ENCODE peak calls at places on chromosomes 16 and 17, in four cellular contexts. X is A549, N is HepG2, Q is K562. I is an unnamed sample.

GRCh38 chr17:1006054-1006453 is 9.1 kb downstream of the TIMM22 start:
- DNase-seq in X (no peak), N (no peak), Q (no peak), I (no peak)

GRCh38 chr16:30741461-30741914 is 6.7 kb upstream of the PHKG2 start:
- DNase-seq in N (peak; percentile 61), X (peak; percentile 88), Q (no peak), I (no peak)

GRCh38 chr16:50050802-50051201 is 15.0 kb upstream of the HEATR3 start:
- DNase-seq in N (no peak), X (no peak), Q (no peak), I (no peak)

GRCh38 chr16:83245061-83245460 is 562.7 kb upstream of the HSBP1 start:
- DNase-seq in N (no peak), Q (no peak), X (no peak), I (no peak)

GRCh38 chr17:68461122-68461539 is 3.8 kb upstream of the WIPI1 start:
- DNase-seq in N (no peak), X (no peak), Q (no peak), I (no peak)

GRCh38 chr16:27499659-27500055 is 50.1 kb downstream of the GTF3C1 start:
- DNase-seq in N (no peak), Q (no peak), X (no peak), I (no peak)

GRCh38 chr16:64626771-64627170 is 495.1 kb downstream of the CDH11 start:
- DNase-seq in X (no peak), N (no peak), Q (no peak), I (no peak)

GRCh38 chr16:11696266-11697012 is 28.2 kb downstream of the SNN start:
- DNase-seq in N (no peak), X (no peak), Q (no peak), I (no peak)

GRCh38 chr17:34757106-34757505 is 177.7 kb downstream of the TMEM132E start:
- DNase-seq in Q (no peak), X (no peak), N (no peak), I (no peak)

GRCh38 chr17:77425791-77426641 is 285.2 kb downstream of the SEC14L1 start:
- DNase-seq in Q (peak; percentile 83), X (peak; percentile 92), N (no peak), I (no peak)

GRCh38 chr17:32498362-32498761 is 11.6 kb downstream of the CDK5R1 start:
- DNase-seq in X (no peak), N (no peak), Q (no peak), I (peak; percentile 56)

GRCh38 chr16:80681436-80681835 is 123.0 kb downstream of the CDYL2 start:
- DNase-seq in N (no peak), Q (no peak), X (no peak), I (no peak)

GRCh38 chr16:87765776-87766484 is at the start of gene KLHDC4:
- DNase-seq in X (peak; percentile 90), N (peak; percentile 78), Q (peak; percentile 91), I (peak; percentile 88)

GRCh38 chr16:11560701-11561439 is 25.8 kb downstream of the LITAF start:
- DNase-seq in N (no peak), Q (no peak), X (no peak), I (no peak)

GRCh38 chr17:14303343-14304221 is 2.7 kb downstream of the HS3ST3B1 start:
- DNase-seq in X (no peak), N (no peak), Q (peak; percentile 10), I (peak; percentile 37)

GRCh38 chr17:72538443-72538842 is 417.6 kb downstream of the SOX9 start:
- DNase-seq in N (no peak), Q (no peak), X (no peak), I (no peak)

GRCh38 chr17:18002171-18002570 is 29.5 kb downstream of the DRC3 start:
- DNase-seq in Q (no peak), N (no peak), X (no peak), I (no peak)

GRCh38 chr16:85421338-85422123 is 191.6 kb upstream of the GSE1 start:
- DNase-seq in Q (no peak), X (no peak), N (no peak), I (peak; percentile 28)

GRCh38 chr17:1024076-1024475 is 27.1 kb downstream of the TIMM22 start:
- DNase-seq in N (no peak), Q (no peak), X (no peak), I (no peak)

GRCh38 chr17:57889892-57890856 is 40.3 kb upstream of the MRPS23 start:
- DNase-seq in X (peak; percentile 72), N (no peak), Q (no peak), I (no peak)

GRCh38 chr16:3458278-3458851 is 14.9 kb downstream of the NAA60 start:
- DNase-seq in Q (peak; percentile 39), X (peak; percentile 22), N (no peak), I (peak; percentile 35)

GRCh38 chr16:3454093-3454492 is 10.6 kb downstream of the NAA60 start:
- DNase-seq in Q (no peak), N (peak; percentile 45), X (peak; percentile 35), I (no peak)

GRCh38 chr16:3454631-3455147 is 11.2 kb downstream of the NAA60 start:
- DNase-seq in Q (no peak), N (peak; percentile 54), X (no peak), I (no peak)

GRCh38 chr16:3457434-3458252 is 14.2 kb downstream of the NAA60 start:
- DNase-seq in X (peak; percentile 92), N (peak; percentile 78), Q (peak; percentile 99), I (peak; percentile 91)

GRCh38 chr16:3456374-3456773 is 12.9 kb downstream of the NAA60 start:
- DNase-seq in N (no peak), Q (no peak), X (no peak), I (no peak)
- TF ChIP-seq HMGXB4 in N (no peak), Q (no peak), X (no peak), I (no peak)

GRCh38 chr17:78502611-78503148 is 74.5 kb downstream of the DNAH17 start:
- DNase-seq in N (no peak), X (no peak), Q (no peak), I (no peak)

GRCh38 chr17:78499715-78500540 is 77.3 kb downstream of the DNAH17 start:
- DNase-seq in N (no peak), Q (no peak), X (no peak), I (no peak)

GRCh38 chr17:78498848-78499247 is 78.3 kb downstream of the DNAH17 start:
- DNase-seq in Q (no peak), N (no peak), X (no peak), I (no peak)

GRCh38 chr17:78501241-78502036 is 75.8 kb downstream of the DNAH17 start:
- DNase-seq in N (no peak), X (no peak), Q (no peak), I (no peak)

DNA sequence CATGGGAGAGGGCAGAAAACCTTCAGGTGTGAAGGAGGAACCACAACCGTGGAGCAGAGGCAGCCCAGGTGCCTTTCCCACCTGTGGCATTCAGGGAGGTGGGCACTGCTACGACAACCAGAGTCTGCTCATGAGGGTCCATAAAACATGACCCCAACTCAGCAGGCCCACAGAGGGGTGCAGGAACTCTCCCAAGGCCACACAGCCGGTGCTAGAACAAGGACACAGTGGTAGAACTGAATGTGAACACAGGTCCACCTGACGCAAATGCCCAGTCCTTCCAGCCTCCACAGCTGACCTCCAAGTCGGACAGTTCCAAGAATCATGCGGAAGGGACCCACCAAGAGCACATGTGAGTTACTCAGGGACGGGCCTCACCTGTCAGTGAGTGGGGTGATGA is 76.4 kb downstream of the DNAH17 start:
- DNase-seq in Q (no peak), N (no peak), X (no peak), I (no peak)
- TF ChIP-seq HMGXB4 in Q (no peak), N (no peak), X (no peak), I (no peak)

DNA sequence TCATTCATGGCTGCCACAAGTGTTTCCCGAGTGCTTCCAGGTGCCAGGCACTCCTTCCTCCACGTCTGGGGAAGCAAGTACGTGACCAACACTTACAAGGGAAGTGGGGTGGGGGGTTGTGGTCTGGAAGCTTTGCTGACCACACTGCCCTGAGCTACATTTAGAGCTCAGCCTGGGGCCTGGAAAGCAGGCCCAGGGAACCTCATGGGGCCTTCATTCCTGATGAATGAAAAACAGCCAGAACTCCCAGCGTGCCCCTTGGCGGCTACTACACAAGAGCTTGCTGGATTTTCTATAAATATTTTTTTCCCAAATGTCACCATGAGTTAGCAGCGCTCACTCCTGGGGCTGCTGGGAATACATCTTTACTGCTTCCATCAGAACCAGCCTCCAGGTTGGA is 73.3 kb downstream of the ABCC12 start:
- DNase-seq in Q (no peak), N (no peak), X (no peak), I (no peak)
- TF ChIP-seq HMGXB4 in Q (no peak), N (no peak), X (no peak), I (no peak)

GRCh38 chr17:75864448-75864871 is 9.3 kb upstream of the WBP2 start:
- DNase-seq in Q (peak; percentile 49), N (no peak), X (no peak), I (no peak)

GRCh38 chr17:75856062-75856681 is 1.0 kb upstream of the WBP2 start:
- DNase-seq in X (peak; percentile 56), N (peak; percentile 64), Q (no peak), I (no peak)

GRCh38 chr17:75861927-75862317 is 6.8 kb upstream of the WBP2 start:
- DNase-seq in X (no peak), Q (no peak), N (no peak), I (no peak)
- TF ChIP-seq HMGXB4 in X (no peak), Q (no peak), N (no peak), I (no peak)

DNA sequence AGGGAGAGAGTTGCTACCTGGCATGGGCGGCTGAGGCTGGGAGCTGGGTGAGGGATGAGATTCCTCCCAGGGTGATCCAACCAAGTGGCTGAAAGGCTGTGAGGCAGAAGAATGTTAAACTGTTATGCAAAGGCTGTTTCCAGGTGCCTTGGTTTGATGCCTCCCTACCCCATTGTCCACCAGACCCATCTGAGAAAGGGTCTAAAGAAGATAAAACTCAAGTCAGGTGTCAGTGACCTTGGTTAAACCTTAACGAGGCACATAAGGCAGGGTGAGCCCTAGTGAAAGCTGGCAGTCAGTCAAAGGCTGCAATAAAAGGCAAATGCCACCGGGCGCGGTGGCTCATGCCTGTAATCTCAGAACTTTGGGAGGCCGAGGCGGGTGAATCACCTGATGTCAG is 23.8 kb downstream of the LDHD start:
- DNase-seq in Q (no peak), N (no peak), X (no peak), I (no peak)
- TF ChIP-seq HMGXB4 in Q (no peak), N (no peak), X (no peak), I (no peak)

GRCh38 chr17:48915459-48916282 is 7.5 kb downstream of the UBE2Z start:
- DNase-seq in N (no peak), X (peak; percentile 70), Q (no peak), I (no peak)
- TF ChIP-seq HMGXB4 in N (no peak), X (no peak), Q (no peak), I (no peak)

GRCh38 chr16:69204106-69204655 is 17.2 kb downstream of the SNTB2 start:
- DNase-seq in Q (no peak), X (no peak), N (no peak), I (no peak)
- TF ChIP-seq HMGXB4 in Q (no peak), X (no peak), N (no peak), I (no peak)

GRCh38 chr17:65225061-65225460 is 87.9 kb downstream of the RGS9 start:
- DNase-seq in Q (no peak), X (no peak), N (no peak), I (no peak)
- TF ChIP-seq HMGXB4 in Q (no peak), X (no peak), N (no peak), I (no peak)